ENCODE peak calls at places on chromosomes 2 and 18, in four cellular contexts. Y, H, Q and P are unnamed samples.
A peak's percentile ranks its signal among the peaks of the same experiment; 100 is the strongest.

GRCh38 chr18:31992836-31993575 is 25.6 kb upstream of the RNF125 start:
- DNase-seq in Q (no peak), H (no peak), Y (peak; percentile 32), P (no peak)

GRCh38 chr2:71659868-71660518 is 206.6 kb downstream of the DYSF start:
- DNase-seq in H (no peak), Q (no peak), Y (no peak), P (no peak)

GRCh38 chr2:225998125-225998524 is 598.6 kb downstream of the NYAP2 start:
- DNase-seq in Y (no peak), H (no peak), Q (no peak), P (no peak)

GRCh38 chr2:84022810-84023431 is 436.2 kb downstream of the SUCLG1 start:
- DNase-seq in Q (peak; percentile 89), Y (peak; percentile 48), H (peak; percentile 22), P (no peak)

GRCh38 chr18:582465-582864 is 2.3 kb downstream of the CETN1 start:
- DNase-seq in Q (no peak), H (no peak), Y (peak; percentile 32), P (no peak)

GRCh38 chr2:205889073-205889472 is 196.9 kb downstream of the INO80D start:
- DNase-seq in Q (peak; percentile 85), Y (peak; percentile 14), H (no peak), P (no peak)

GRCh38 chr18:23541349-23542093 is 38.2 kb downstream of the RMC1 start:
- DNase-seq in Y (peak; percentile 48), Q (no peak), H (no peak), P (no peak)

GRCh38 chr2:206869824-206870495 is 69.4 kb upstream of the CPO start:
- DNase-seq in H (no peak), Q (no peak), Y (no peak), P (no peak)

GRCh38 chr2:58594762-58595161 is 353.6 kb upstream of the FANCL start:
- DNase-seq in Q (no peak), H (no peak), Y (no peak), P (no peak)

GRCh38 chr2:239073745-239074530 is 226.1 kb downstream of the TWIST2 start:
- DNase-seq in H (no peak), Q (no peak), Y (no peak), P (no peak)

GRCh38 chr18:9916067-9916684 is 2.4 kb downstream of the VAPA start:
- DNase-seq in Y (peak; percentile 33), H (no peak), Q (peak; percentile 47), P (no peak)

GRCh38 chr18:27171993-27172392 is 13.1 kb downstream of the CHST9 start:
- DNase-seq in Y (no peak), H (no peak), Q (no peak), P (no peak)

GRCh38 chr2:38154395-38154794 is 78.4 kb upstream of the CYP1B1 start:
- DNase-seq in Y (peak; percentile 52), H (no peak), Q (no peak), P (no peak)

GRCh38 chr2:159131882-159132281 is 154.6 kb downstream of the WDSUB1 start:
- DNase-seq in H (no peak), Y (peak; percentile 92), Q (no peak), P (no peak)